ENCODE peak calls at places on chromosomes 12 and 14, in seven cellular contexts. A, W, D, K, X, R and T are unnamed samples.

GRCh38 chr14:21840765-21841164 is 167.1 kb upstream of the OR4E1 start:
- DNase-seq in A (no peak), W (no peak), D (no peak), K (no peak), X (peak; percentile 10), R (no peak), T (no peak)

GRCh38 chr14:96090441-96091148 is 51.4 kb downstream of the C14orf132 start:
- DNase-seq in A (no peak), W (peak; percentile 94), D (peak; percentile 99), K (no peak), X (peak; percentile 35), R (no peak), T (no peak)

GRCh38 chr12:2652011-2652400 is 142.8 kb upstream of the FKBP4 start:
- DNase-seq in A (no peak), W (no peak), D (no peak), K (no peak), X (no peak), R (no peak), T (no peak)

GRCh38 chr14:64737391-64738305 is 33.4 kb downstream of the PLEKHG3 start:
- DNase-seq in A (no peak), W (no peak), D (no peak), K (no peak), X (no peak), R (no peak), T (no peak)

GRCh38 chr12:108495054-108495453 is 20.0 kb upstream of the FICD start:
- DNase-seq in A (peak; percentile 52), W (no peak), D (peak; percentile 17), K (peak; percentile 49), X (peak; percentile 7), R (no peak), T (no peak)

GRCh38 chr12:13041224-13041623 is 3.0 kb upstream of the FAM234B start:
- DNase-seq in A (no peak), W (no peak), D (no peak), K (no peak), X (no peak), R (no peak), T (no peak)

GRCh38 chr14:55160989-55161388 is 30.4 kb downstream of the DLGAP5 start:
- DNase-seq in A (peak; percentile 22), W (no peak), D (peak; percentile 61), K (peak; percentile 61), X (peak; percentile 54), R (no peak), T (no peak)

GRCh38 chr14:102878174-102878969 is 44.1 kb upstream of the AMN start:
- DNase-seq in A (no peak), W (no peak), D (no peak), K (no peak), X (no peak), R (no peak), T (no peak)

GRCh38 chr14:96083667-96084320 is 44.6 kb downstream of the C14orf132 start:
- DNase-seq in A (no peak), W (peak; percentile 49), D (peak; percentile 59), K (no peak), X (no peak), R (no peak), T (no peak)

GRCh38 chr12:122847516-122847836 is 12.2 kb downstream of the HIP1R start:
- DNase-seq in A (no peak), W (no peak), D (no peak), K (no peak), X (no peak), R (no peak), T (no peak)

GRCh38 chr12:104443008-104443407 is 13.7 kb upstream of the CHST11 start:
- DNase-seq in A (no peak), W (no peak), D (no peak), K (no peak), X (no peak), R (no peak), T (no peak)

GRCh38 chr12:22271036-22271435 is 63.5 kb downstream of the ST8SIA1 start:
- DNase-seq in A (no peak), W (no peak), D (no peak), K (no peak), X (peak; percentile 93), R (no peak), T (no peak)

GRCh38 chr12:92363295-92364146 is 217.9 kb upstream of the BTG1 start:
- DNase-seq in A (peak; percentile 57), W (no peak), D (no peak), K (no peak), X (peak; percentile 10), R (peak; percentile 21), T (peak; percentile 14)

GRCh38 chr14:99255621-99256482 is 16.1 kb downstream of the BCL11B start:
- DNase-seq in A (no peak), W (no peak), D (no peak), K (no peak), X (no peak), R (no peak), T (no peak)

GRCh38 chr14:91330846-91331245 is 86.3 kb upstream of the GPR68 start:
- DNase-seq in A (no peak), W (no peak), D (no peak), K (no peak), X (no peak), R (no peak), T (no peak)

GRCh38 chr12:92393504-92393903 is 247.9 kb upstream of the BTG1 start:
- DNase-seq in A (no peak), W (no peak), D (no peak), K (no peak), X (no peak), R (no peak), T (no peak)

GRCh38 chr12:47941475-47942326 is 21.7 kb upstream of the TMEM106C start:
- DNase-seq in A (peak; percentile 19), W (no peak), D (no peak), K (no peak), X (no peak), R (no peak), T (no peak)

GRCh38 chr12:71014180-71014785 is 93.7 kb upstream of the PTPRR start:
- DNase-seq in A (no peak), W (no peak), D (no peak), K (peak; percentile 29), X (no peak), R (no peak), T (no peak)

GRCh38 chr12:54497883-54498282 is 331 bp downstream of the NCKAP1L start:
- DNase-seq in A (no peak), W (no peak), D (no peak), K (no peak), X (no peak), R (no peak), T (no peak)

GRCh38 chr12:115598827-115599226 is 678.7 kb downstream of the MED13L start:
- DNase-seq in A (no peak), W (no peak), D (no peak), K (no peak), X (peak; percentile 17), R (no peak), T (no peak)

GRCh38 chr12:12610711-12611110 is 965 bp upstream of the CREBL2 start:
- DNase-seq in A (no peak), W (no peak), D (no peak), K (no peak), X (no peak), R (no peak), T (no peak)